ENCODE peak calls at places on chromosomes 3 and 15, in four cellular contexts. One of them, this sample, is unnamed. For H3K9me3 and H3K27me3, the result is how much of the 10 kb centered on the place peaks cover.

GRCh38 chr3:62436785-62437184 is 63.4 kb upstream of the FEZF2 start:
- DNase-seq in hepatocyte: no peak
- DNase-seq in SK-N-SH: no peak
- DNase-seq in HCT116: no peak
- DNase-seq in this sample: no peak

GRCh38 chr3:25662921-25663320 is 1.8 kb downstream of the TOP2B start:
- DNase-seq in hepatocyte: no peak
- DNase-seq in HCT116: no peak
- DNase-seq in SK-N-SH: no peak
- DNase-seq in this sample: no peak

GRCh38 chr15:59866642-59867041 is 137.5 kb upstream of the FOXB1 start:
- DNase-seq in SK-N-SH: peak
- DNase-seq in hepatocyte: no peak
- DNase-seq in HCT116: no peak
- DNase-seq in this sample: no peak

GRCh38 chr3:39438880-39439279 is 28.6 kb upstream of the MOBP start:
- DNase-seq in hepatocyte: no peak
- DNase-seq in HCT116: no peak
- DNase-seq in SK-N-SH: no peak
- DNase-seq in this sample: no peak

GRCh38 chr3:184196536-184196935 is 10.5 kb downstream of the ABCF3 start:
- DNase-seq in HCT116: no peak
- DNase-seq in SK-N-SH: no peak
- DNase-seq in hepatocyte: no peak
- DNase-seq in this sample: no peak

GRCh38 chr15:41387646-41388045 is 14.7 kb downstream of the NDUFAF1 start:
- DNase-seq in SK-N-SH: no peak
- DNase-seq in hepatocyte: no peak
- DNase-seq in HCT116: no peak
- DNase-seq in this sample: no peak

GRCh38 chr3:131750256-131750655 is 247.5 kb upstream of the MRPL3 start:
- DNase-seq in SK-N-SH: no peak
- DNase-seq in HCT116: no peak
- DNase-seq in hepatocyte: no peak
- DNase-seq in this sample: no peak

GRCh38 chr3:76039431-76039830 is 254.1 kb upstream of the ZNF717 start:
- DNase-seq in HCT116: no peak
- DNase-seq in SK-N-SH: no peak
- DNase-seq in hepatocyte: no peak
- DNase-seq in this sample: no peak

GRCh38 chr3:25582242-25582641 is 82.5 kb downstream of the TOP2B start:
- DNase-seq in hepatocyte: peak
- DNase-seq in HCT116: no peak
- DNase-seq in SK-N-SH: no peak
- DNase-seq in this sample: no peak

GRCh38 chr3:170021083-170021482 is 16.7 kb upstream of the GPR160 start:
- DNase-seq in HCT116: no peak
- DNase-seq in SK-N-SH: no peak
- DNase-seq in hepatocyte: no peak
- DNase-seq in this sample: no peak

GRCh38 chr3:115792206-115792955 is 169.1 kb downstream of the GAP43 start:
- DNase-seq in HCT116: no peak
- DNase-seq in SK-N-SH: no peak
- DNase-seq in hepatocyte: peak
- DNase-seq in this sample: peak

GRCh38 chr15:57562220-57562769 is 29.4 kb upstream of the MYZAP start:
- DNase-seq in hepatocyte: no peak
- DNase-seq in SK-N-SH: peak
- DNase-seq in HCT116: no peak
- DNase-seq in this sample: no peak

GRCh38 chr3:187878776-187879524 is 133.7 kb upstream of the BCL6 start:
- DNase-seq in hepatocyte: no peak
- DNase-seq in HCT116: no peak
- DNase-seq in SK-N-SH: no peak
- DNase-seq in this sample: no peak

GRCh38 chr3:187403768-187404270 is 35.6 kb downstream of the RTP4 start:
- DNase-seq in SK-N-SH: no peak
- DNase-seq in hepatocyte: peak
- DNase-seq in HCT116: peak
- DNase-seq in this sample: no peak

GRCh38 chr3:197278933-197279332 is 19.5 kb downstream of the DLG1 start:
- DNase-seq in HCT116: no peak
- DNase-seq in hepatocyte: no peak
- DNase-seq in SK-N-SH: no peak
- DNase-seq in this sample: no peak

GRCh38 chr3:159828542-159828943 is 160.1 kb upstream of the IL12A start:
- DNase-seq in HCT116: peak
- DNase-seq in hepatocyte: peak
- DNase-seq in SK-N-SH: peak
- DNase-seq in this sample: no peak

GRCh38 chr15:39843561-39843960 is 60.9 kb upstream of the FSIP1 start:
- DNase-seq in hepatocyte: no peak
- DNase-seq in SK-N-SH: no peak
- DNase-seq in HCT116: no peak
- DNase-seq in this sample: no peak

GRCh38 chr3:156183396-156183795 is 63.0 kb downstream of the KCNAB1 start:
- DNase-seq in hepatocyte: no peak
- DNase-seq in HCT116: no peak
- DNase-seq in SK-N-SH: no peak
- DNase-seq in this sample: no peak

GRCh38 chr15:42273900-42274692 is 863 bp upstream of the TMEM87A start:
- DNase-seq in SK-N-SH: peak
- DNase-seq in HCT116: no peak
- DNase-seq in hepatocyte: peak
- DNase-seq in this sample: peak

GRCh38 chr3:49476563-49476962 is 6.5 kb downstream of the DAG1 start:
- DNase-seq in HCT116: no peak
- DNase-seq in SK-N-SH: no peak
- DNase-seq in hepatocyte: no peak
- DNase-seq in this sample: no peak

GRCh38 chr3:71629289-71630252 is 46.0 kb upstream of the FOXP1 start:
- DNase-seq in hepatocyte: no peak
- DNase-seq in SK-N-SH: no peak
- DNase-seq in HCT116: no peak
- DNase-seq in this sample: no peak

GRCh38 chr15:100334456-100334855 is 7.3 kb downstream of the ADAMTS17 start:
- DNase-seq in SK-N-SH: no peak
- DNase-seq in HCT116: no peak
- DNase-seq in hepatocyte: no peak
- DNase-seq in this sample: peak

GRCh38 chr15:99361541-99362185 is 110.4 kb downstream of the LRRC28 start:
- DNase-seq in SK-N-SH: no peak
- DNase-seq in hepatocyte: peak
- DNase-seq in HCT116: no peak
- DNase-seq in this sample: no peak

GRCh38 chr15:29773816-29774215 is 48.5 kb downstream of the TJP1 start:
- DNase-seq in SK-N-SH: no peak
- DNase-seq in HCT116: no peak
- DNase-seq in hepatocyte: no peak
- DNase-seq in this sample: no peak

GRCh38 chr3:47006145-47006651 is 26.7 kb downstream of the NBEAL2 start:
- DNase-seq in SK-N-SH: no peak
- DNase-seq in hepatocyte: no peak
- DNase-seq in HCT116: no peak
- DNase-seq in this sample: no peak

GRCh38 chr3:74415731-74416130 is 198.7 kb downstream of the CNTN3 start:
- DNase-seq in SK-N-SH: no peak
- DNase-seq in hepatocyte: no peak
- DNase-seq in HCT116: no peak
- DNase-seq in this sample: no peak

GRCh38 chr15:69862540-69862939 is 235.2 kb downstream of the TLE3 start:
- DNase-seq in HCT116: no peak
- DNase-seq in hepatocyte: no peak
- DNase-seq in SK-N-SH: no peak
- DNase-seq in this sample: no peak
- H3K9me3 ChIP-seq in HCT116: under half
- H3K9me3 ChIP-seq in hepatocyte: under half
- H3K9me3 ChIP-seq in SK-N-SH: under half
- H3K9me3 ChIP-seq in this sample: under half

DNA sequence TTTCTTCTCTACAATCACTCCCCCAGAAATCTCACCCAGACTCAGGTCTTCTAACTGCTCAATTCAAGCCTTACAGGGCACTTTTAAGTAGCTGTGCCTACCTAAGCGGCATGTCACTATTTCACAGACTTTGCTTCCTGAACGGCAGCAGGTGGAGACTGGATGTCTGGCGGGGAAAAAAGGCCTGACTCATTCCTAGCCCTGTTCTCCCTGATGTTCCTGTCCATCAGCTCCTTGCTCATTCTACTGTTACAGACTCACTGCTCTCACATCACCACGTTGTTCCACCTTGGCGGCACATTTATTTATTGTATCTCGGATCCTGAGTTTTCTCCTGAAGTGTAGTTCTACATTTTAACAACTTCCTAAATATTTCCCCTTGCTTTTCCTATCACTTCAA is 52.6 kb upstream of the ATP11B start:
- DNase-seq in hepatocyte: peak
- DNase-seq in HCT116: peak
- DNase-seq in SK-N-SH: no peak
- DNase-seq in this sample: no peak
- H2AFZ ChIP-seq in hepatocyte: no peak
- H2AFZ ChIP-seq in HCT116: peak
- H2AFZ ChIP-seq in SK-N-SH: peak
- H2AFZ ChIP-seq in this sample: no peak

DNA sequence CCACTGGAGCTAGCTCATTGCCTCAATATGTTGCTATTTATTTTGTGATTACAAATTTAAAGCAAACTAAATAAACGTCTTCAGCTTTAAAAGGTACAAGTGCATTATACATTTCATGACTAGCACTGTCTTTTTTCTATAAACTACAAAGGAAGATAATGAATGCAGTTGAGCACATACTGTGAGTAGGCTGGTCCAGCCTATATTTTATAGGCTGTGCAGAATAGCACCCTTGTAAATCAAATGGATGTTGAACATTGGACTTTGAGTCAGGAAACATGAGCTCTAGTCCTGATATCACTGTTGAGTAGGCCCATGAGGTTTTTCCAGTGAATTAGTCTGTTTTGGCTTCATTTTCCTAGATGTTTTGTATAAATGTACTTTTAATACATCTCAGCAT is 447.3 kb upstream of the KCNMB2 start:
- DNase-seq in HCT116: no peak
- DNase-seq in SK-N-SH: no peak
- DNase-seq in hepatocyte: peak
- DNase-seq in this sample: no peak
- H3K27me3 ChIP-seq in HCT116: under half
- H3K27me3 ChIP-seq in SK-N-SH: under half
- H3K27me3 ChIP-seq in hepatocyte: under half
- H3K27me3 ChIP-seq in this sample: under half

GRCh38 chr15:20280933-20281463 is 260.6 kb downstream of the GOLGA6L6 start:
- DNase-seq in SK-N-SH: no peak
- DNase-seq in HCT116: no peak
- DNase-seq in hepatocyte: no peak
- DNase-seq in this sample: no peak
- H3K9me3 ChIP-seq in SK-N-SH: under half
- H3K9me3 ChIP-seq in HCT116: under half
- H3K9me3 ChIP-seq in hepatocyte: under half
- H3K9me3 ChIP-seq in this sample: under half

GRCh38 chr15:84750583-84751092 is 2.2 kb downstream of the ZNF592 start:
- DNase-seq in HCT116: no peak
- DNase-seq in hepatocyte: no peak
- DNase-seq in SK-N-SH: no peak
- DNase-seq in this sample: no peak

GRCh38 chr15:84748274-84749110 is at the start of gene ZNF592:
- DNase-seq in HCT116: no peak
- DNase-seq in SK-N-SH: peak
- DNase-seq in hepatocyte: peak
- DNase-seq in this sample: peak

GRCh38 chr15:84747423-84748273 is 744 bp upstream of the ZNF592 start:
- DNase-seq in HCT116: no peak
- DNase-seq in hepatocyte: peak
- DNase-seq in SK-N-SH: no peak
- DNase-seq in this sample: peak

GRCh38 chr15:84752195-84752594 is 3.8 kb downstream of the ZNF592 start:
- DNase-seq in HCT116: no peak
- DNase-seq in hepatocyte: no peak
- DNase-seq in SK-N-SH: no peak
- DNase-seq in this sample: no peak

GRCh38 chr15:84749111-84749991 is 959 bp downstream of the ZNF592 start:
- DNase-seq in HCT116: no peak
- DNase-seq in SK-N-SH: peak
- DNase-seq in hepatocyte: peak
- DNase-seq in this sample: peak
- H2AFZ ChIP-seq in HCT116: no peak
- H2AFZ ChIP-seq in SK-N-SH: no peak
- H2AFZ ChIP-seq in hepatocyte: peak
- H2AFZ ChIP-seq in this sample: peak

DNA sequence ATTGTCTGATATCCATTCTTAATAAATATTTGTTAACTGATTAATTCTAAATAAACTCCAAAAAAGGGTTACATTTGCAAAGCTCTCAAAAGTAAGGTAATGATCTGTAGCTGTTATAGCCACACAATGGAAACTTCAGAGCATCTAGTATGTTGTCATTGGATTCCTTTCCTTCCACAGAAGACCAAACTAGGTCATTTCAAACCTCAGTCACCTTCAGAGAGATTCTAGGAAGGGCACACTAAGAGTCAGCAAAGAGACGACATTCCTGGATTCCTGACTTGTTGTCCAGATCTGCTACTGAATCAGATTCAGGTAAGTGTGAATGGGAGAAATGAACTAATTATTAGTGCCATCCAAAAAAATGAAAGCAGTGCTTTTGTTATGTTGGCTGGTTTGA is 3.0 kb upstream of the COL8A1 start:
- DNase-seq in hepatocyte: no peak
- DNase-seq in HCT116: no peak
- DNase-seq in SK-N-SH: no peak
- DNase-seq in this sample: no peak
- H3K27me3 ChIP-seq in hepatocyte: half or more
- H3K27me3 ChIP-seq in HCT116: half or more
- H3K27me3 ChIP-seq in SK-N-SH: half or more
- H3K27me3 ChIP-seq in this sample: under half

DNA sequence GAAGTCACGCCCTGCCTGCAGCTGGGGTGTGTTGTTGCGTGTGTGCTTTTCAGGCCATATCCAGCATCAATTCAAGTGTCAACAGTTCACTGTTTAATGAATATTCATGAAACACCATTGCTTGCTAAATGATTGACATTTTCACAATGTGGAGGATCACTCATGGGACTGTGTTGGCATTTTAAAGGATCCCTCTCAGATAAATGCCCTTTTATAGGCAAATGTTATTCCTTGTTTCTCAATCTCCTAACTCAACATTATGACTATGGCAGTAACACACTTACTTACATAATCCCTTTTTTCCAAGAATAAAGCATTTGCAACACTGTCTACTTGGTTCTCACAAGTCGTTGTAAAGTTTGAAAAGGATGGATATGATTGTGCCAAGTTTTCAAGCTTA is 511.4 kb downstream of the GABRG3 start:
- DNase-seq in SK-N-SH: no peak
- DNase-seq in HCT116: no peak
- DNase-seq in hepatocyte: no peak
- DNase-seq in this sample: no peak
- H3K9me3 ChIP-seq in SK-N-SH: under half
- H3K9me3 ChIP-seq in HCT116: under half
- H3K9me3 ChIP-seq in hepatocyte: under half
- H3K9me3 ChIP-seq in this sample: under half

GRCh38 chr3:87225659-87226058 is 1.4 kb upstream of the CHMP2B start:
- DNase-seq in SK-N-SH: no peak
- DNase-seq in HCT116: no peak
- DNase-seq in hepatocyte: no peak
- DNase-seq in this sample: no peak
- H2AFZ ChIP-seq in SK-N-SH: no peak
- H2AFZ ChIP-seq in HCT116: no peak
- H2AFZ ChIP-seq in hepatocyte: peak
- H2AFZ ChIP-seq in this sample: no peak

This sample was measured in DND-41.